ENCODE peak calls at places on chromosome 9, in nine cellular contexts. P is AG04450, N is A549, I is heart left ventricle, S is IMR-90, W is cardiac muscle cell, L is astrocyte, Q is psoas muscle, C is kidney. R is an unnamed sample.

GRCh38 chr9:99622679-99623078 is 199.0 kb upstream of the NR4A3 start:
- DNase-seq in I (no peak), P (no peak), N (no peak), L (no peak), W (no peak), C (no peak), S (no peak), Q (no peak), R (no peak)

GRCh38 chr9:133942206-133942975 is 49.7 kb downstream of the VAV2 start:
- DNase-seq in N (no peak), I (no peak), W (no peak), S (no peak), P (no peak), Q (peak; percentile 46), C (peak; percentile 30), L (no peak), R (no peak)

GRCh38 chr9:83509372-83509771 is 28.8 kb downstream of the FRMD3 start:
- DNase-seq in N (no peak), P (no peak), I (peak; percentile 27), C (no peak), W (peak; percentile 61), L (peak; percentile 49), S (no peak), Q (no peak), R (no peak)

GRCh38 chr9:117448066-117448465 is 33.2 kb upstream of the ASTN2 start:
- DNase-seq in W (no peak), P (no peak), S (no peak), I (no peak), L (no peak), C (no peak), Q (no peak), N (no peak), R (no peak)

GRCh38 chr9:70998962-70999361 is 122.5 kb downstream of the TRPM3 start:
- DNase-seq in I (no peak), P (no peak), S (peak; percentile 27), W (no peak), Q (no peak), N (no peak), L (no peak), C (no peak), R (no peak)

GRCh38 chr9:6855860-6856259 is 98.1 kb downstream of the KDM4C start:
- DNase-seq in Q (no peak), I (no peak), P (no peak), S (no peak), W (no peak), N (peak; percentile 42), L (no peak), C (no peak), R (no peak)

GRCh38 chr9:70510157-70510770 is 95.8 kb upstream of the KLF9 start:
- DNase-seq in L (no peak), C (no peak), W (peak; percentile 22), Q (peak; percentile 65), P (no peak), I (peak; percentile 35), N (peak; percentile 46), S (no peak), R (no peak)

GRCh38 chr9:84187090-84187489 is 153.5 kb downstream of the SLC28A3 start:
- DNase-seq in W (no peak), C (no peak), L (peak; percentile 21), S (no peak), N (no peak), I (no peak), P (no peak), Q (no peak), R (no peak)

GRCh38 chr9:131370638-131371037 is 23.2 kb upstream of the PRRC2B start:
- DNase-seq in C (no peak), I (no peak), N (no peak), W (no peak), Q (no peak), L (no peak), S (no peak), P (no peak), R (no peak)

GRCh38 chr9:85040141-85040540 is 370.6 kb downstream of the NTRK2 start:
- DNase-seq in N (no peak), S (no peak), W (no peak), C (no peak), P (no peak), I (no peak), L (no peak), Q (no peak), R (no peak)

GRCh38 chr9:113899205-113899604 is 23.1 kb downstream of the ZNF618 start:
- DNase-seq in S (no peak), N (no peak), P (no peak), C (no peak), Q (no peak), L (no peak), I (no peak), W (no peak), R (peak; percentile 19)

GRCh38 chr9:92747459-92748232 is 17.0 kb downstream of the BICD2 start:
- DNase-seq in L (peak; percentile 34), S (peak; percentile 49), N (no peak), Q (no peak), I (no peak), C (peak; percentile 51), P (no peak), W (no peak), R (peak; percentile 64)

GRCh38 chr9:121972501-121972981 is 120.6 kb downstream of the TTLL11 start:
- DNase-seq in W (no peak), N (peak; percentile 47), I (no peak), Q (no peak), P (no peak), S (peak; percentile 47), L (peak; percentile 76), C (peak; percentile 91), R (no peak)

GRCh38 chr9:86272221-86272620 is 10.1 kb downstream of the ISCA1 start:
- DNase-seq in W (no peak), P (no peak), N (no peak), L (no peak), S (no peak), Q (no peak), I (no peak), C (no peak), R (no peak)

GRCh38 chr9:81825831-81826540 is 102.2 kb upstream of the SPATA31D4 start:
- DNase-seq in C (no peak), Q (no peak), W (no peak), I (no peak), S (peak; percentile 30), N (no peak), L (peak; percentile 70), P (no peak), R (no peak)

GRCh38 chr9:121599872-121600585 is 51.4 kb upstream of the DAB2IP start:
- DNase-seq in S (no peak), L (no peak), P (no peak), I (no peak), W (peak; percentile 35), C (no peak), N (no peak), Q (peak; percentile 48), R (no peak)

GRCh38 chr9:82148849-82149544 is 160.4 kb downstream of the SPATA31D1 start:
- DNase-seq in Q (no peak), N (no peak), L (peak; percentile 99), P (peak; percentile 36), S (peak; percentile 89), I (no peak), C (no peak), W (peak; percentile 31), R (no peak)

GRCh38 chr9:100583019-100583802 is 5.3 kb downstream of the CAVIN4 start:
- DNase-seq in W (no peak), S (no peak), L (no peak), Q (no peak), I (no peak), C (no peak), P (no peak), N (no peak), R (no peak)

GRCh38 chr9:94813379-94813778 is 86.9 kb downstream of the AOPEP start:
- DNase-seq in C (no peak), N (no peak), I (no peak), Q (no peak), L (peak; percentile 36), P (no peak), W (no peak), S (no peak), R (no peak)

GRCh38 chr9:129320575-129321311 is 142.7 kb upstream of the IER5L start:
- DNase-seq in C (peak; percentile 90), Q (peak; percentile 72), I (peak; percentile 75), W (peak; percentile 93), N (no peak), S (peak; percentile 82), P (peak; percentile 58), L (peak; percentile 81), R (peak; percentile 86)
- TF ChIP-seq CTCF in C (no peak), Q (no peak), I (no peak), W (peak; percentile 16), N (no peak), S (peak; percentile 27), P (peak; percentile 31), L (no peak), R (no peak)

GRCh38 chr9:127716412-127716811 is 533 bp downstream of the TTC16 start:
- DNase-seq in N (no peak), P (no peak), L (no peak), S (no peak), C (no peak), Q (no peak), W (no peak), I (no peak), R (no peak)
- H3K4me3 ChIP-seq in N (peak overlapping the region; percentile 68), P (no peak overlapping the region), L (peak overlapping the region; percentile 92), S (no peak overlapping the region), C (peak overlapping the region; percentile 91), Q (peak overlapping the region; percentile 85), W (peak overlapping the region; percentile 79), I (no peak overlapping the region), R (peak overlapping the region; percentile 96)

GRCh38 chr9:73079326-73079725 is 72.3 kb upstream of the ANXA1 start:
- DNase-seq in P (no peak), I (no peak), S (no peak), Q (no peak), N (peak; percentile 91), L (no peak), W (no peak), C (no peak), R (no peak)

GRCh38 chr9:73074176-73074708 is 77.4 kb upstream of the ANXA1 start:
- DNase-seq in C (no peak), N (peak; percentile 84), I (no peak), W (no peak), P (no peak), L (peak; percentile 10), Q (no peak), S (no peak), R (no peak)

GRCh38 chr9:73080110-73080683 is 71.5 kb upstream of the ANXA1 start:
- DNase-seq in W (no peak), I (no peak), L (no peak), C (no peak), S (no peak), N (peak; percentile 76), P (no peak), Q (no peak), R (no peak)

GRCh38 chr9:73073337-73074175 is 78.1 kb upstream of the ANXA1 start:
- DNase-seq in Q (no peak), L (peak; percentile 45), I (no peak), P (no peak), C (no peak), W (no peak), S (no peak), N (peak; percentile 91), R (no peak)

GRCh38 chr9:73077625-73078030 is 74.0 kb upstream of the ANXA1 start:
- DNase-seq in W (no peak), I (no peak), S (no peak), C (no peak), N (peak; percentile 95), Q (no peak), P (no peak), L (no peak), R (no peak)
- H3K27ac ChIP-seq in W (no peak overlapping the region), I (no peak overlapping the region), S (no peak overlapping the region), C (no peak overlapping the region), N (peak overlapping the region; percentile 94), Q (no peak overlapping the region), P (no peak overlapping the region), L (no peak overlapping the region), R (no peak overlapping the region)

GRCh38 chr9:115672477-115673316 is 480.9 kb upstream of the PAPPA start:
- DNase-seq in N (peak; percentile 96), P (peak; percentile 96), W (no peak), L (peak; percentile 99), C (no peak), S (peak; percentile 99), I (peak; percentile 9), Q (no peak), R (no peak)
- TF ChIP-seq CTCF in N (peak; percentile 12), P (peak; percentile 6), W (no peak), L (no peak), C (no peak), S (no peak), I (no peak), Q (no peak), R (no peak)

R was measured in coronary artery.